ENCODE peak calls at places on chromosomes 1 and 21, in ten cellular contexts. M is A549, Y is NB4, X is right lobe of liver, K is body of pancreas, V is ovary, U is heart left ventricle, B is GM12891, S is sigmoid colon, H is endothelial cell of umbilical vein. R is an unnamed sample.

GRCh38 chr1:211830055-211830329 is 571 bp downstream of the LPGAT1 start:
- DNase-seq in M (no peak), Y (peak), X (no peak), K (no peak), V (no peak), U (no peak), B (no peak), S (no peak), H (no peak), R (no peak)

GRCh38 chr21:44773291-44773932 is 28.2 kb downstream of the UBE2G2 start:
- DNase-seq in M (no peak), Y (no peak), X (no peak), K (peak), V (no peak), U (no peak), B (no peak), S (no peak), H (no peak), R (no peak)

GRCh38 chr1:192441492-192441891 is 124.7 kb downstream of the RGS21 start:
- DNase-seq in M (no peak), Y (no peak), X (no peak), K (no peak), V (no peak), U (no peak), B (no peak), S (no peak), H (no peak), R (no peak)

GRCh38 chr1:179017383-179018326 is 8.0 kb upstream of the FAM20B start:
- DNase-seq in M (peak), Y (no peak), X (no peak), K (no peak), V (no peak), U (no peak), B (no peak), S (peak), H (no peak), R (no peak)

GRCh38 chr21:42039470-42039901 is 29.3 kb upstream of the ZBTB21 start:
- DNase-seq in M (no peak), Y (no peak), X (peak), K (peak), V (no peak), U (no peak), B (no peak), S (peak), H (no peak), R (no peak)

GRCh38 chr1:75630004-75630403 is 19.1 kb upstream of the SLC44A5 start:
- DNase-seq in M (no peak), Y (no peak), X (no peak), K (no peak), V (no peak), U (no peak), B (no peak), S (no peak), H (no peak), R (no peak)

GRCh38 chr1:180230416-180230790 is 339 bp downstream of the LHX4 start:
- DNase-seq in M (peak), Y (no peak), X (no peak), K (no peak), V (no peak), U (no peak), B (no peak), S (no peak), H (no peak), R (peak)

GRCh38 chr1:2000432-2000831 is 3.2 kb downstream of the CFAP74 start:
- DNase-seq in M (no peak), Y (no peak), X (no peak), K (no peak), V (no peak), U (no peak), B (no peak), S (no peak), H (no peak), R (no peak)

GRCh38 chr1:207040181-207040533 is 7.6 kb upstream of the C1orf116 start:
- DNase-seq in M (no peak), Y (no peak), X (no peak), K (no peak), V (no peak), U (no peak), B (no peak), S (no peak), H (no peak), R (no peak)

GRCh38 chr1:206979379-206980043 is 9.3 kb upstream of the FCAMR start:
- DNase-seq in M (peak), Y (peak), X (no peak), K (peak), V (no peak), U (no peak), B (no peak), S (no peak), H (no peak), R (no peak)

GRCh38 chr1:220271706-220272046 is 577 bp downstream of the RAB3GAP2 start:
- DNase-seq in M (peak), Y (peak), X (peak), K (peak), V (no peak), U (peak), B (no peak), S (no peak), H (peak), R (peak)

GRCh38 chr1:163877016-163877415 is 555.3 kb downstream of the NUF2 start:
- DNase-seq in M (no peak), Y (no peak), X (no peak), K (no peak), V (no peak), U (no peak), B (no peak), S (no peak), H (no peak), R (no peak)

GRCh38 chr1:60118119-60118518 is 44.5 kb upstream of the C1orf87 start:
- DNase-seq in M (no peak), Y (no peak), X (no peak), K (no peak), V (no peak), U (no peak), B (no peak), S (no peak), H (no peak), R (no peak)

GRCh38 chr1:223707270-223708000 is 4.9 kb upstream of the CAPN2 start:
- DNase-seq in M (peak), Y (peak), X (no peak), K (peak), V (peak), U (peak), B (no peak), S (peak), H (peak), R (no peak)

GRCh38 chr1:162055062-162055461 is 14.4 kb upstream of the NOS1AP start:
- DNase-seq in M (peak), Y (no peak), X (no peak), K (no peak), V (no peak), U (no peak), B (no peak), S (no peak), H (peak), R (peak)

GRCh38 chr1:106961671-106962070 is 94.8 kb upstream of the PRMT6 start:
- DNase-seq in M (no peak), Y (no peak), X (no peak), K (no peak), V (no peak), U (no peak), B (no peak), S (no peak), H (no peak), R (no peak)

GRCh38 chr1:152348447-152348846 is 11.4 kb downstream of the FLG2 start:
- DNase-seq in M (no peak), Y (peak), X (no peak), K (no peak), V (no peak), U (no peak), B (no peak), S (no peak), H (no peak), R (no peak)

GRCh38 chr1:112938188-112938587 is 17.8 kb downstream of the SLC16A1 start:
- DNase-seq in M (no peak), Y (no peak), X (no peak), K (no peak), V (no peak), U (no peak), B (no peak), S (no peak), H (no peak), R (no peak)

GRCh38 chr21:35414511-35415139 is 365.5 kb upstream of the RUNX1 start:
- DNase-seq in M (no peak), Y (no peak), X (no peak), K (no peak), V (no peak), U (no peak), B (no peak), S (no peak), H (no peak), R (no peak)

GRCh38 chr1:222600274-222600673 is 10.5 kb upstream of the TAF1A start:
- DNase-seq in M (no peak), Y (no peak), X (no peak), K (no peak), V (no peak), U (no peak), B (no peak), S (no peak), H (peak), R (no peak)

GRCh38 chr1:1157914-1158710 is 15.6 kb upstream of the TTLL10 start:
- DNase-seq in M (no peak), Y (peak), X (no peak), K (peak), V (peak), U (peak), B (peak), S (peak), H (peak), R (peak)

GRCh38 chr21:40053007-40053406 is 185.8 kb downstream of the PCP4 start:
- DNase-seq in M (no peak), Y (no peak), X (no peak), K (no peak), V (no peak), U (peak), B (no peak), S (peak), H (no peak), R (no peak)

GRCh38 chr1:15176120-15176519 is 22.6 kb downstream of the TMEM51 start:
- DNase-seq in M (no peak), Y (no peak), X (no peak), K (no peak), V (no peak), U (no peak), B (no peak), S (no peak), H (no peak), R (no peak)

GRCh38 chr1:166322470-166322869 is 155.7 kb upstream of the FAM78B start:
- DNase-seq in M (no peak), Y (no peak), X (no peak), K (no peak), V (no peak), U (no peak), B (no peak), S (no peak), H (no peak), R (no peak)

GRCh38 chr1:6083801-6084467 is 38.2 kb downstream of the KCNAB2 start:
- DNase-seq in M (no peak), Y (no peak), X (no peak), K (no peak), V (no peak), U (no peak), B (no peak), S (no peak), H (no peak), R (no peak)

GRCh38 chr1:94083653-94084052 is 37.3 kb downstream of the ABCA4 start:
- DNase-seq in M (no peak), Y (no peak), X (no peak), K (no peak), V (no peak), U (no peak), B (no peak), S (no peak), H (peak), R (no peak)

GRCh38 chr1:226642421-226642820 is 93.9 kb downstream of the STUM start:
- DNase-seq in M (no peak), Y (no peak), X (peak), K (no peak), V (no peak), U (peak), B (no peak), S (peak), H (no peak), R (no peak)

GRCh38 chr1:162230096-162230495 is 146.6 kb downstream of the SPATA46 start:
- DNase-seq in M (no peak), Y (no peak), X (peak), K (peak), V (no peak), U (peak), B (no peak), S (no peak), H (peak), R (peak)

GRCh38 chr1:116494351-116494692 is 76.5 kb downstream of the CD58 start:
- DNase-seq in M (no peak), Y (no peak), X (no peak), K (no peak), V (no peak), U (no peak), B (no peak), S (no peak), H (no peak), R (no peak)

GRCh38 chr21:28111151-28111619 is 881.5 kb downstream of the LTN1 start:
- DNase-seq in M (no peak), Y (no peak), X (no peak), K (peak), V (peak), U (peak), B (no peak), S (peak), H (peak), R (no peak)

GRCh38 chr1:34831721-34832246 is 27.8 kb downstream of the SMIM12 start:
- DNase-seq in M (no peak), Y (no peak), X (no peak), K (no peak), V (no peak), U (no peak), B (no peak), S (no peak), H (peak), R (no peak)

GRCh38 chr1:29453502-29454240 is 217.3 kb downstream of the PTPRU start:
- DNase-seq in M (peak), Y (peak), X (no peak), K (peak), V (no peak), U (no peak), B (peak), S (no peak), H (peak), R (peak)

GRCh38 chr1:171222961-171223360 is 25.3 kb upstream of the FMO1 start:
- DNase-seq in M (no peak), Y (no peak), X (no peak), K (no peak), V (no peak), U (no peak), B (no peak), S (no peak), H (no peak), R (no peak)

GRCh38 chr1:228455715-228456114 is 31.5 kb upstream of the RNF187 start:
- DNase-seq in M (no peak), Y (no peak), X (no peak), K (no peak), V (no peak), U (no peak), B (no peak), S (no peak), H (no peak), R (no peak)

GRCh38 chr1:150551784-150552691 is 2.8 kb downstream of the ADAMTSL4 start:
- DNase-seq in M (no peak), Y (peak), X (peak), K (peak), V (peak), U (peak), B (no peak), S (peak), H (peak), R (peak)
- TF ChIP-seq POLR2A in M (no peak), Y (no peak), X (peak), K (peak), V (peak), U (peak), B (no peak), S (no peak), H (peak), R (no peak)

DNA sequence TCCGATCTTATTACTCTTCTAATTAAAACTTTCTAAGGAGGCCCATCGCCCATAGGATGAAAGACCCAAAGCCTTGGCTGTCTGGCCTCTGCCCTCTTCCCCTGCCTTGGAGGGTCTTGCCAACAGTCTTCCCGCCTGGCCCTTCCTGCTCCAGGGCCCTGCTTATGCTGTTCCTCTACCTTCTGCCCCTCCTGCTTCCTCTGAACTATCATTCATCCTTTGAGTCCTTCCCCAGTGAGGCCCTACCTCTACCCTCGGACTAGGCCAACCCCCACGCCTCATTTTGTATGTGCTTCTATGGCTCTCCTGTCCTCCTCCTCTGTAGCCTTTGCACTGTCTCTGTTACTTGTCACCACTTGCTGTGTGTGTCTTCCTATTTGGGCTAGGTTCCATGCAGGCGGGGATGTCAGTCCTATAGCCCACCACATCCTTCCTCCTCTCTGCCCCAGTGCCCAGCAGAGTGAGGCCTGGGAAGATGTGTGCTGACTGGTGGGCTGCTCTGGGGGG is 5.4 kb downstream of the RUSC1 start:
- DNase-seq in M (no peak), Y (peak), X (no peak), K (no peak), V (no peak), U (no peak), B (no peak), S (no peak), H (no peak), R (no peak)
- TF ChIP-seq POLR2A in M (no peak), Y (no peak), X (no peak), K (no peak), V (no peak), U (no peak), B (no peak), S (no peak), H (no peak), R (no peak)

GRCh38 chr1:204921855-204922516 is 51.3 kb downstream of the NFASC start:
- DNase-seq in M (no peak), Y (no peak), X (no peak), K (peak), V (no peak), U (no peak), B (no peak), S (peak), H (no peak), R (no peak)
- TF ChIP-seq POLR2A in M (no peak), Y (no peak), X (no peak), K (no peak), V (no peak), U (no peak), B (no peak), S (no peak), H (no peak), R (no peak)

GRCh38 chr1:233584376-233584775 is 29.5 kb upstream of the KCNK1 start:
- DNase-seq in M (no peak), Y (no peak), X (no peak), K (no peak), V (no peak), U (no peak), B (no peak), S (no peak), H (no peak), R (no peak)
- TF ChIP-seq POLR2A in M (no peak), Y (no peak), X (no peak), K (no peak), V (no peak), U (no peak), B (no peak), S (no peak), H (no peak), R (no peak)

DNA sequence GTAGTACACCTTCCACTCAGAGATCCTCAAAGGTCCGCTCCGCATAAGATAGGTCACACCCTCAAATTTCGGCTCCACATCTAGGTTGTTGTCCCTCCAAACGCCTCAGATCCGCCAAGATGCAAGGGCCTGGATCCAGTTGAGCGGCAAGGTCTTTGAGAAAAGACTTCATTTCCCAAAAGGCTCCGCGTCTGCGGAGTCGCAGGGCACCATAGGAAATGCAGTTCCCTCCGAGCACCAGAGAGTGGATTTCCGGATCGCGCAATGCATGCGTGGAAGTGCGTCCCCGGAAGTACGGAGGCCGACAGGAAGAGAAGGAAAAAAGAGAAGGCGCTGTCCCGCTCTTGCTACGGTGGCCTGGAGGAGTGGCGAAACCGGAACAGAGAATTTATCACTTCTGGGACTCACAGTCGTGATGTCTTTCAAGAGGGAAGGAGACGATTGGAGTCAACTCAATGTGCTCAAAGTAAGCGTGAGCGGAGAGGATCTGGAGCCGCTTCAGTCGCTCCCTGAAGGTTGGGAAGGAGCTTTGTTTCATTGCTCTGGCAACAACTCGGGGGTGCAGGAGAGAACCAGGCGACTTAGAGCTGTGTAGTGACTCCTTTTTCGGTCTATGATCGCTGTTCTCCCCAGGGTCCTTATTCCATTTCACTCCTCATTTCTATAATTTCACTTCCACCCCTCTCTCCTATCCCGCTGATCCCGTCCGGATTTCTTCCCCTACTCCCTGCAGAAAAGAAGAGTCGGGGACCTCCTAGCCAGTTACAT is at the start of the genes LYSMD1 and SCNM1:
- DNase-seq in M (peak), Y (peak), X (peak), K (peak), V (peak), U (peak), B (peak), S (peak), H (peak), R (peak)
- TF ChIP-seq POLR2A in M (peak), Y (peak), X (peak), K (peak), V (no peak), U (peak), B (peak), S (peak), H (peak), R (peak)

R was measured in H54.